ENCODE peak calls at places on chromosomes 5 and 9, in nine cellular contexts. B, Q, T, C, P, E, I, A and S are unnamed samples.

GRCh38 chr9:115012476-115012875 is 82.1 kb upstream of the TNFSF8 start:
- DNase-seq in B (no peak), Q (no peak), T (no peak), C (no peak), P (no peak), E (no peak), I (no peak), A (no peak), S (peak; percentile 41)

GRCh38 chr5:179768326-179769085 is 25.3 kb upstream of the LTC4S start:
- DNase-seq in B (no peak), Q (peak; percentile 12), T (no peak), C (peak; percentile 20), P (no peak), E (no peak), I (no peak), A (no peak), S (no peak)

GRCh38 chr9:69200071-69200470 is 26.0 kb downstream of the TJP2 start:
- DNase-seq in B (no peak), Q (peak; percentile 45), T (no peak), C (peak; percentile 8), P (no peak), E (no peak), I (no peak), A (no peak), S (no peak)

GRCh38 chr9:8366161-8366926 is 566.8 kb upstream of the DMAC1 start:
- DNase-seq in B (no peak), Q (no peak), T (no peak), C (no peak), P (peak; percentile 45), E (no peak), I (peak; percentile 68), A (no peak), S (peak; percentile 30)

GRCh38 chr5:10468256-10468655 is 26.6 kb downstream of the ROPN1L start:
- DNase-seq in B (no peak), Q (no peak), T (no peak), C (no peak), P (no peak), E (no peak), I (no peak), A (no peak), S (peak; percentile 46)

GRCh38 chr5:151056367-151057306 is 24.2 kb downstream of the TNIP1 start:
- DNase-seq in B (no peak), Q (no peak), T (no peak), C (no peak), P (no peak), E (no peak), I (no peak), A (no peak), S (no peak)

GRCh38 chr5:141686648-141687416 is 4.8 kb upstream of the ARAP3 start:
- DNase-seq in B (no peak), Q (no peak), T (no peak), C (no peak), P (no peak), E (no peak), I (no peak), A (no peak), S (no peak)

GRCh38 chr5:143887901-143888648 is 76.1 kb downstream of the HMHB1 start:
- DNase-seq in B (no peak), Q (no peak), T (no peak), C (no peak), P (peak; percentile 74), E (no peak), I (peak; percentile 63), A (no peak), S (peak; percentile 45)

GRCh38 chr5:142015781-142016533 is 3.1 kb upstream of the GNPDA1 start:
- DNase-seq in B (no peak), Q (no peak), T (no peak), C (peak; percentile 67), P (peak; percentile 26), E (peak; percentile 16), I (no peak), A (no peak), S (peak; percentile 54)

GRCh38 chr5:128378636-128379035 is 159.4 kb downstream of the FBN2 start:
- DNase-seq in B (no peak), Q (no peak), T (no peak), C (no peak), P (peak; percentile 3), E (no peak), I (no peak), A (no peak), S (no peak)

GRCh38 chr9:96139592-96140251 is 162.3 kb downstream of the HSD17B3 start:
- DNase-seq in B (no peak), Q (peak; percentile 51), T (no peak), C (no peak), P (peak; percentile 91), E (peak; percentile 25), I (peak; percentile 64), A (no peak), S (no peak)